ENCODE peak calls at places on chromosomes 1 and 21, in five cellular contexts. B, C, W, P and L are unnamed samples.
A peak's percentile ranks its signal among the peaks of the same experiment; 100 is the strongest.

GRCh38 chr1:217244946-217245345 is 385.9 kb downstream of the GPATCH2 start:
- DNase-seq in W (no peak), C (no peak), P (no peak), B (no peak), L (no peak)

GRCh38 chr1:58783090-58783992 is 506 bp downstream of the JUN start:
- DNase-seq in C (no peak), B (peak; percentile 44), P (no peak), W (no peak), L (peak; percentile 54)

GRCh38 chr1:67948155-67949075 is 102.0 kb downstream of the DIRAS3 start:
- DNase-seq in P (no peak), W (no peak), B (no peak), C (no peak), L (no peak)

GRCh38 chr21:21179619-21180336 is 181.6 kb downstream of the NCAM2 start:
- DNase-seq in B (peak; percentile 23), P (no peak), C (no peak), W (no peak), L (no peak)

GRCh38 chr1:27360159-27361043 is 6.4 kb downstream of the MAP3K6 start:
- DNase-seq in W (no peak), C (no peak), P (no peak), B (peak; percentile 84), L (peak; percentile 72)

GRCh38 chr1:218351617-218352438 is 6.7 kb downstream of the TGFB2 start:
- DNase-seq in B (no peak), C (no peak), W (no peak), P (no peak), L (peak; percentile 70)

GRCh38 chr1:78570539-78570938 is 49.7 kb upstream of the IFI44L start:
- DNase-seq in C (no peak), B (no peak), W (no peak), P (peak; percentile 1), L (peak; percentile 54)

GRCh38 chr1:244053831-244054230 is 2.7 kb downstream of the ZBTB18 start:
- DNase-seq in C (no peak), B (no peak), W (no peak), P (no peak), L (no peak)

GRCh38 chr1:182595641-182596240 is 6.7 kb upstream of the RNASEL start:
- DNase-seq in B (peak; percentile 74), P (peak; percentile 30), W (no peak), C (no peak), L (peak; percentile 86)

GRCh38 chr1:81800741-81801031 is at the start of gene ADGRL2:
- DNase-seq in B (no peak), C (no peak), W (no peak), P (no peak), L (peak; percentile 71)

GRCh38 chr1:52102336-52103013 is 39.4 kb upstream of the ZFYVE9 start:
- DNase-seq in B (no peak), W (peak; percentile 16), P (no peak), C (no peak), L (no peak)

GRCh38 chr1:116997011-116997410 is 4.5 kb upstream of the CD101 start:
- DNase-seq in C (no peak), P (no peak), W (no peak), B (no peak), L (no peak)

GRCh38 chr1:38766125-38766524 is 93.4 kb downstream of the RRAGC start:
- DNase-seq in B (no peak), C (no peak), P (no peak), W (no peak), L (no peak)

GRCh38 chr21:35611752-35612151 is 448.6 kb downstream of the SETD4 start:
- DNase-seq in P (no peak), C (no peak), B (no peak), W (no peak), L (no peak)

GRCh38 chr1:231241751-231242150 is 739 bp downstream of the GNPAT start:
- DNase-seq in W (no peak), B (peak; percentile 42), P (no peak), C (no peak), L (peak; percentile 25)

GRCh38 chr1:225780134-225780533 is 2.5 kb downstream of the SRP9 start:
- DNase-seq in W (no peak), C (no peak), P (no peak), B (no peak), L (no peak)

GRCh38 chr1:17212487-17213121 is 7.7 kb downstream of the PADI1 start:
- DNase-seq in C (no peak), W (no peak), B (no peak), P (no peak), L (peak; percentile 39)

GRCh38 chr1:5717031-5717682 is 275.1 kb downstream of the NPHP4 start:
- DNase-seq in P (no peak), C (no peak), B (no peak), W (no peak), L (no peak)

GRCh38 chr1:107430540-107431228 is 289.8 kb downstream of the NTNG1 start:
- DNase-seq in W (peak; percentile 39), B (peak; percentile 20), P (peak; percentile 67), C (no peak), L (peak; percentile 82)

GRCh38 chr1:45205910-45206721 is at the start of gene ZSWIM5:
- DNase-seq in C (no peak), P (peak; percentile 48), B (peak; percentile 73), W (no peak), L (peak; percentile 83)

GRCh38 chr1:109768700-109769325 is 5.1 kb upstream of the EPS8L3 start:
- DNase-seq in B (no peak), C (no peak), W (no peak), P (no peak), L (no peak)

GRCh38 chr1:224707849-224708725 is 92.0 kb downstream of the CNIH3 start:
- DNase-seq in P (no peak), C (no peak), W (no peak), B (no peak), L (no peak)

GRCh38 chr1:244897476-244898254 is 33.3 kb upstream of the HNRNPU start:
- DNase-seq in W (no peak), B (no peak), P (no peak), C (no peak), L (no peak)

DNA sequence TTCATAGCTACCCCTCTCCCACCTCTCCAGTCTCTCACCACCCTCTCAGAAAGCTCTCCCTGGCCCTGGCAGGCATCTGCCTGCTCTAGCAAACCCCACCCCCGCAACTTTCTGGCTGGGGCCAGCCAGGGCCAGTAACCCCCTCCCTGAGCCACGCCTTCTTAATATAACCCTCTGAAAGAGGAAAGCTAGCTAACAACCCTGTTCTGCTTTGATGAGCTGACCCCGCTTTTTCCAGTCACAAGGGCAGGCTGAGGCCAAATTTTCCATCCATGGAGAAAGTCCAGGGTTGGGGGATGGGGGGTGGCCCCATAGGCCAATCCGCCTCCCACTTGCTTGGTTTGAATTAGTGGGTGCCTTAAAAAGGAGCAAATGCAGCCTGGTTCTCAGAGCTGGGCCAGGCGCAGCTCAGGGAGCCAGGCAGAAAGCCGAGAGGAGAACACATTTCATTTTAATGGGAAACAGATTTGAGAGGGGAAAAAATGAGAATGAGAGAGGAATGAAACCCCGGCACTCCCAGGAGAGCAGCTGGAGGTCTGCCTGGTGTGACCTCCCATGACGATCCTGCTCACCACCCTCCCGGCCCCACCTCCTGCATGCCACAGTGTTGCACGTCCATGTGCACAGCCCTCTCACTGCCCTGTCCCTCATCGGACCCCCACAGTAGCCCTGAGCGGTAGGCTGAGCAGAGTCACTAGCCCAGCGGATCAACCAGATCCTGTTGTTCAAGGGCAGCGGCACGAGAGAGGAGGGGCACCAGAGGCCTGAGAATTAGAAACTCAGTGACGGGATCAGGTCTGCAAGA is 62.3 kb downstream of the OPTC start:
- DNase-seq in P (no peak), B (no peak), W (no peak), C (no peak), L (peak; percentile 82)
- TF ChIP-seq POLR2AphosphoS5 in P (no peak), B (no peak), W (no peak), C (no peak), L (no peak)

DNA sequence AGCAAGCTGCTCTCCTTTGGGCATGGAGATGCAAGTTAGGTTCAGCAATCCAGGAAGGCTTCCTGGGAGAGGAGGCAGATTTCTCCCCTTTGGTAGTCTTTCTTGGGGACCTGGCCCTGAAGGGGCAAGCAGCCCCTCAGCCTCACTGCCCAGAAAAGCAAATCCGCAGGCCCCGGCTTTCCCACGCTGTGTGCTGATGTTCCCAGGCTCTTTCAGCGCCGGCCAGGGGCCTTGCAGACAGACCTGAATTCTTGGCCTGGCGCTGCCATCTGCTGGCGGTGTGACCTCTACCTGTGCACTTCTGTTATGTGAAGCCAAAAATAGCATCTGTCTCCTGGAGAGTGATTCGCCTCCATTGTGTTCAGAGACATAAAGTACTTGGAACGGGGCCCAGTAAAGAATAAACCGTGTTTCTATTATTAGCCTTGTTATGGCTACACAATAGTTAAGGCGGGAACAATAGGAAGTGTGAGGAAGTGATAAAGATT is 64.8 kb downstream of the ALPL start:
- DNase-seq in B (peak; percentile 60), W (no peak), P (peak; percentile 67), C (peak; percentile 57), L (peak; percentile 92)
- TF ChIP-seq CREB1 in B (no peak), W (no peak), P (no peak), C (peak; percentile 35), L (no peak)

GRCh38 chr1:154500533-154500932 is 1.5 kb upstream of the TDRD10 start:
- DNase-seq in W (no peak), B (no peak), C (no peak), P (no peak), L (no peak)

GRCh38 chr1:154496381-154496780 is 5.6 kb upstream of the TDRD10 start:
- DNase-seq in P (no peak), B (no peak), C (no peak), W (no peak), L (no peak)

GRCh38 chr1:154495496-154496273 is 6.3 kb upstream of the TDRD10 start:
- DNase-seq in W (no peak), C (no peak), B (no peak), P (no peak), L (no peak)

GRCh38 chr1:154499446-154499845 is 2.6 kb upstream of the TDRD10 start:
- DNase-seq in P (no peak), B (no peak), C (no peak), W (no peak), L (no peak)

DNA sequence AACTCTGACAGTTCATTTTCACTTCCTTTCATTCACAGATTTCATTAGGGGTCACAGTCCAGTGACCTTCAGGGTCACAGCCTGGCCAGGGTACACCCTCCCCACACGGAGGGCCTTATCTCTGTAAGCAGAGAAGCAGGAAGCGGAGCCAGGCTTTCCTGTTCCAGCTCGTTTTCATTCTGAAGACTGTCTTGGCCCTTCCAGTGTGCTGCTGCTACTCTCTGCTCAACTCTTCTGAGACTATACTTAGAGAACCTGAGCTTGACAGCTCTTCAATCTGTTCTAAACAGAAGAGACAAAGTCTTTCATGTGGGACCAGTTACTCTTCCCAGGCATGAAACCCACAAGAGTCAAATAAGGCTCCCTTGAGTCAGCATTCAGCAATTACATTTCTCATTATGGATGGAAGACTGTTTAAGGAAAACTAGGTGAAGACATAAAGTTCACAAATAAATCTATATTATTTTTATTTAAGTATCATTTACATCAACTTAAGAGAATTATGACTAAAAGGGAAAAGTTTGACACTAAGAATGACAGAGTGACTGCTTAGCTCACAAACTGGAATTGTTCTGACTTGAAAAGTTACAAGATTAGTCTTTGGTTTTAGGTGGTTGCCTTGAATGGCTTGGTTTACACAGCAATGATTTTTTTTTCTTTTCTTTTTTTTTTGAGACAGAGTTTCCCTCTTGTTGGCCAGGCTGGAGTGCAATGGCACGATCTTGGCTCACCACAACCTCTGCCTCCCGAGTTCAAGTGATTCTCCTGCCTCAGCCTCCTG is 4.8 kb upstream of the TDRD10 start:
- DNase-seq in B (peak; percentile 75), C (no peak), P (no peak), W (peak; percentile 32), L (no peak)
- TF ChIP-seq POLR2AphosphoS5 in B (peak; percentile 70), C (no peak), P (no peak), W (no peak), L (no peak)

GRCh38 chr1:233445737-233446136 is 118.2 kb downstream of the MAP3K21 start:
- DNase-seq in B (no peak), C (no peak), W (no peak), P (no peak), L (no peak)
- TF ChIP-seq CREB1 in B (no peak), C (no peak), W (no peak), P (no peak), L (no peak)